ENCODE peak calls at places on chromosomes 4 and X, in four cellular contexts. J, Q, T and U are unnamed samples.

GRCh38 chr4:160202802-160203201 is 1099.9 kb downstream of the RAPGEF2 start:
- DNase-seq in Q (no peak), T (no peak), J (no peak), U (no peak)

GRCh38 chr4:20687894-20688293 is 12.4 kb upstream of the PACRGL start:
- DNase-seq in Q (peak), T (no peak), J (no peak), U (no peak)

GRCh38 chr4:16225139-16225538 is 1.1 kb downstream of the TAPT1 start:
- DNase-seq in Q (peak), J (no peak), T (no peak), U (no peak)

GRCh38 chr4:173529505-173530325 is at the start of gene HAND2:
- DNase-seq in J (no peak), Q (peak), T (no peak), U (no peak)

GRCh38 chr4:53852343-53852742 is 212.1 kb downstream of the CHIC2 start:
- DNase-seq in J (no peak), T (peak), Q (peak), U (no peak)

GRCh38 chr4:94714761-94715160 is 43.0 kb upstream of the BMPR1B start:
- DNase-seq in T (peak), Q (peak), J (no peak), U (no peak)

GRCh38 chr4:118981171-118981838 is 92.7 kb downstream of the SYNPO2 start:
- DNase-seq in Q (peak), J (no peak), T (no peak), U (no peak)

GRCh38 chr4:55378617-55379467 is 16.9 kb upstream of the TMEM165 start:
- DNase-seq in T (peak), Q (peak), J (no peak), U (peak)

GRCh38 chrX:132651411-132652086 is 162.7 kb upstream of the MBNL3 start:
- DNase-seq in Q (peak), J (no peak), T (no peak), U (no peak)

GRCh38 chrX:128975716-128976115 is 547.6 kb downstream of the SMARCA1 start:
- DNase-seq in J (peak), Q (no peak), T (no peak), U (no peak)

GRCh38 chr4:76955187-76955586 is 5.6 kb downstream of the SEPTIN11 start:
- DNase-seq in T (no peak), J (no peak), Q (peak), U (no peak)

GRCh38 chr4:181971411-181971810 is 271.8 kb upstream of the TENM3 start:
- DNase-seq in T (no peak), Q (peak), J (no peak), U (no peak)

GRCh38 chrX:71910526-71911022 is at the start of gene NHSL2:
- DNase-seq in Q (peak), T (no peak), J (peak), U (no peak)

GRCh38 chr4:132479543-132479942 is 669.6 kb upstream of the PCDH10 start:
- DNase-seq in J (no peak), Q (no peak), T (no peak), U (no peak)